ENCODE peak calls at places on chromosome 14, in nine cellular contexts. One of them, this sample, is unnamed.

GRCh38 chr14:32896979-32897723 is 41.5 kb upstream of the NPAS3 start:
- DNase-seq in progenitor cell of endocrine pancreas: no peak
- DNase-seq in H9: no peak
- DNase-seq in glutamatergic neuron: no peak
- DNase-seq in WTC11: no peak
- DNase-seq in AG09309: peak
- DNase-seq in tibial artery: no peak
- DNase-seq in lung: no peak
- DNase-seq in fibroblast of lung: peak
- DNase-seq in this sample: no peak

GRCh38 chr14:73815849-73816816 is 35.5 kb upstream of the PTGR2 start:
- DNase-seq in progenitor cell of endocrine pancreas: no peak
- DNase-seq in H9: no peak
- DNase-seq in glutamatergic neuron: no peak
- DNase-seq in WTC11: no peak
- DNase-seq in AG09309: no peak
- DNase-seq in tibial artery: no peak
- DNase-seq in lung: no peak
- DNase-seq in fibroblast of lung: peak
- DNase-seq in this sample: no peak

GRCh38 chr14:101360045-101360931 is 201.0 kb upstream of the DIO3 start:
- DNase-seq in progenitor cell of endocrine pancreas: no peak
- DNase-seq in H9: no peak
- DNase-seq in glutamatergic neuron: no peak
- DNase-seq in WTC11: no peak
- DNase-seq in AG09309: no peak
- DNase-seq in tibial artery: peak
- DNase-seq in lung: no peak
- DNase-seq in fibroblast of lung: peak
- DNase-seq in this sample: no peak

GRCh38 chr14:102445641-102446040 is 63.9 kb downstream of the ANKRD9 start:
- DNase-seq in progenitor cell of endocrine pancreas: no peak
- DNase-seq in H9: no peak
- DNase-seq in glutamatergic neuron: no peak
- DNase-seq in WTC11: no peak
- DNase-seq in AG09309: no peak
- DNase-seq in tibial artery: no peak
- DNase-seq in lung: no peak
- DNase-seq in fibroblast of lung: no peak
- DNase-seq in this sample: no peak

GRCh38 chr14:92362781-92363235 is 39.8 kb downstream of the SLC24A4 start:
- DNase-seq in progenitor cell of endocrine pancreas: no peak
- DNase-seq in H9: peak
- DNase-seq in glutamatergic neuron: no peak
- DNase-seq in WTC11: no peak
- DNase-seq in AG09309: peak
- DNase-seq in tibial artery: peak
- DNase-seq in lung: no peak
- DNase-seq in fibroblast of lung: no peak
- DNase-seq in this sample: no peak

GRCh38 chr14:100523536-100524025 is 63.6 kb downstream of the BEGAIN start:
- DNase-seq in progenitor cell of endocrine pancreas: no peak
- DNase-seq in H9: peak
- DNase-seq in glutamatergic neuron: no peak
- DNase-seq in WTC11: peak
- DNase-seq in AG09309: no peak
- DNase-seq in tibial artery: no peak
- DNase-seq in lung: no peak
- DNase-seq in fibroblast of lung: no peak
- DNase-seq in this sample: no peak

GRCh38 chr14:24481622-24482324 is 26.3 kb downstream of the CMA1 start:
- DNase-seq in progenitor cell of endocrine pancreas: peak
- DNase-seq in H9: peak
- DNase-seq in glutamatergic neuron: peak
- DNase-seq in WTC11: peak
- DNase-seq in AG09309: no peak
- DNase-seq in tibial artery: no peak
- DNase-seq in lung: peak
- DNase-seq in fibroblast of lung: no peak
- DNase-seq in this sample: peak

GRCh38 chr14:103281496-103282231 is 52.4 kb upstream of the EIF5 start:
- DNase-seq in progenitor cell of endocrine pancreas: no peak
- DNase-seq in H9: peak
- DNase-seq in glutamatergic neuron: peak
- DNase-seq in WTC11: peak
- DNase-seq in AG09309: peak
- DNase-seq in tibial artery: no peak
- DNase-seq in lung: no peak
- DNase-seq in fibroblast of lung: peak
- DNase-seq in this sample: no peak

GRCh38 chr14:33714527-33715222 is 236.2 kb downstream of the EGLN3 start:
- DNase-seq in progenitor cell of endocrine pancreas: no peak
- DNase-seq in H9: no peak
- DNase-seq in glutamatergic neuron: no peak
- DNase-seq in WTC11: no peak
- DNase-seq in AG09309: no peak
- DNase-seq in tibial artery: no peak
- DNase-seq in lung: no peak
- DNase-seq in fibroblast of lung: peak
- DNase-seq in this sample: no peak

GRCh38 chr14:54788701-54789100 is 113.9 kb downstream of the GCH1 start:
- DNase-seq in progenitor cell of endocrine pancreas: no peak
- DNase-seq in H9: no peak
- DNase-seq in glutamatergic neuron: no peak
- DNase-seq in WTC11: no peak
- DNase-seq in AG09309: no peak
- DNase-seq in tibial artery: no peak
- DNase-seq in lung: no peak
- DNase-seq in fibroblast of lung: no peak
- DNase-seq in this sample: no peak

GRCh38 chr14:89284368-89285058 is 132.5 kb downstream of the FOXN3 start:
- DNase-seq in progenitor cell of endocrine pancreas: no peak
- DNase-seq in H9: no peak
- DNase-seq in glutamatergic neuron: peak
- DNase-seq in WTC11: no peak
- DNase-seq in AG09309: peak
- DNase-seq in tibial artery: no peak
- DNase-seq in lung: no peak
- DNase-seq in fibroblast of lung: peak
- DNase-seq in this sample: no peak

GRCh38 chr14:65277027-65277426 is 135.5 kb upstream of the FUT8 start:
- DNase-seq in progenitor cell of endocrine pancreas: no peak
- DNase-seq in H9: no peak
- DNase-seq in glutamatergic neuron: no peak
- DNase-seq in WTC11: no peak
- DNase-seq in AG09309: no peak
- DNase-seq in tibial artery: no peak
- DNase-seq in lung: no peak
- DNase-seq in fibroblast of lung: peak
- DNase-seq in this sample: no peak

GRCh38 chr14:101499080-101499479 is 62.2 kb upstream of the DIO3 start:
- DNase-seq in progenitor cell of endocrine pancreas: no peak
- DNase-seq in H9: peak
- DNase-seq in glutamatergic neuron: peak
- DNase-seq in WTC11: no peak
- DNase-seq in AG09309: no peak
- DNase-seq in tibial artery: peak
- DNase-seq in lung: no peak
- DNase-seq in fibroblast of lung: no peak
- DNase-seq in this sample: no peak

GRCh38 chr14:96168581-96168980 is 36.1 kb upstream of the BDKRB2 start:
- DNase-seq in progenitor cell of endocrine pancreas: no peak
- DNase-seq in H9: peak
- DNase-seq in glutamatergic neuron: no peak
- DNase-seq in WTC11: no peak
- DNase-seq in AG09309: no peak
- DNase-seq in tibial artery: no peak
- DNase-seq in lung: no peak
- DNase-seq in fibroblast of lung: no peak
- DNase-seq in this sample: no peak

GRCh38 chr14:73264896-73265720 is 27.8 kb downstream of the PAPLN start:
- DNase-seq in progenitor cell of endocrine pancreas: no peak
- DNase-seq in H9: no peak
- DNase-seq in glutamatergic neuron: no peak
- DNase-seq in WTC11: no peak
- DNase-seq in AG09309: no peak
- DNase-seq in tibial artery: no peak
- DNase-seq in lung: no peak
- DNase-seq in fibroblast of lung: no peak
- DNase-seq in this sample: no peak

GRCh38 chr14:56280843-56281242 is 162.6 kb downstream of the PELI2 start:
- DNase-seq in progenitor cell of endocrine pancreas: no peak
- DNase-seq in H9: no peak
- DNase-seq in glutamatergic neuron: no peak
- DNase-seq in WTC11: no peak
- DNase-seq in AG09309: no peak
- DNase-seq in tibial artery: no peak
- DNase-seq in lung: no peak
- DNase-seq in fibroblast of lung: peak
- DNase-seq in this sample: no peak
- TF ChIP-seq CTCF in progenitor cell of endocrine pancreas: peak
- TF ChIP-seq CTCF in H9: peak
- TF ChIP-seq CTCF in glutamatergic neuron: peak
- TF ChIP-seq CTCF in WTC11: no peak
- TF ChIP-seq CTCF in AG09309: no peak
- TF ChIP-seq CTCF in tibial artery: no peak
- TF ChIP-seq CTCF in lung: no peak
- TF ChIP-seq CTCF in fibroblast of lung: peak
- TF ChIP-seq CTCF in this sample: no peak

GRCh38 chr14:82112210-82112839 is 578.7 kb upstream of the SEL1L start:
- DNase-seq in progenitor cell of endocrine pancreas: no peak
- DNase-seq in H9: no peak
- DNase-seq in glutamatergic neuron: no peak
- DNase-seq in WTC11: no peak
- DNase-seq in AG09309: no peak
- DNase-seq in tibial artery: no peak
- DNase-seq in lung: no peak
- DNase-seq in fibroblast of lung: no peak
- DNase-seq in this sample: no peak

GRCh38 chr14:82113007-82113406 is 579.4 kb upstream of the SEL1L start:
- DNase-seq in progenitor cell of endocrine pancreas: no peak
- DNase-seq in H9: no peak
- DNase-seq in glutamatergic neuron: no peak
- DNase-seq in WTC11: no peak
- DNase-seq in AG09309: no peak
- DNase-seq in tibial artery: no peak
- DNase-seq in lung: no peak
- DNase-seq in fibroblast of lung: no peak
- DNase-seq in this sample: no peak

GRCh38 chr14:82113710-82114109 is 580.1 kb upstream of the SEL1L start:
- DNase-seq in progenitor cell of endocrine pancreas: no peak
- DNase-seq in H9: no peak
- DNase-seq in glutamatergic neuron: no peak
- DNase-seq in WTC11: no peak
- DNase-seq in AG09309: no peak
- DNase-seq in tibial artery: no peak
- DNase-seq in lung: no peak
- DNase-seq in fibroblast of lung: no peak
- DNase-seq in this sample: no peak
- TF ChIP-seq CTCF in progenitor cell of endocrine pancreas: peak
- TF ChIP-seq CTCF in H9: peak
- TF ChIP-seq CTCF in glutamatergic neuron: no peak
- TF ChIP-seq CTCF in WTC11: no peak
- TF ChIP-seq CTCF in AG09309: no peak
- TF ChIP-seq CTCF in tibial artery: peak
- TF ChIP-seq CTCF in lung: no peak
- TF ChIP-seq CTCF in fibroblast of lung: no peak
- TF ChIP-seq CTCF in this sample: no peak

DNA sequence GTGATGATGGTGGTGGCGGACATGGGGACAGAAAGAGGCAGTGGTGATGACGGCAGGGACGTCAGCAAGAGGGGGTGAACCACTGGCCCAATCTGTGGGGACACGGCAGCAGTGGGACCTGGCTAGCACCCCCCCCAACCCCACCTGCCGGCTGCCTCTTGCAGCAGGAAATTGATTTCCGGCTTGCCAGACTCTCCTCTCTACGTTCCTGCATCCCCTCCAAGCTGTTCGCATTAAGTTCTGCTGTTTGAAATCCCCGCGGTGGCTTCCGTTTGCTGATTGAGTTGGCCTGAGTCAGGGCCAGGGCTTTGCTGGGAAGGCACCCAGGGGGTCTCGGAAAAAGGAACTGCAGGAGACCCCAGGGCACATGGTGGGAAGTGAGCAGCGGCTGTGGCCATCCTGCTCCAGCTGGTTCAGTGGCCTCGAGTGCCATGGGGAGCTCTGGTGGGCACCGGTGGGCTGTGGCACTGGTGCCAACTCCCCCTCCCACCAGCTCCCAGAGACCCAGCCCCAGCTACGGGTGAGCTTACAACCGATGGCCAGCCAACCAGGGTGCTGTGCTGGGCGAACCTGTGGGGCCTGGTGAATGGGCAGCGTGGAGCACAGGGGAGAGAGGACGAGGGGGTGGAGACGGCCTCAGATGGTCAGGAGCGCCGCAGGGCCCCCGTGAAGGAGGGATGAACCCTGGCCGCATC is 14.6 kb upstream of the NUDT14 start:
- DNase-seq in progenitor cell of endocrine pancreas: no peak
- DNase-seq in H9: no peak
- DNase-seq in glutamatergic neuron: no peak
- DNase-seq in WTC11: no peak
- DNase-seq in AG09309: no peak
- DNase-seq in tibial artery: no peak
- DNase-seq in lung: no peak
- DNase-seq in fibroblast of lung: no peak
- DNase-seq in this sample: peak
- TF ChIP-seq CTCF in progenitor cell of endocrine pancreas: no peak
- TF ChIP-seq CTCF in H9: no peak
- TF ChIP-seq CTCF in glutamatergic neuron: no peak
- TF ChIP-seq CTCF in WTC11: no peak
- TF ChIP-seq CTCF in AG09309: no peak
- TF ChIP-seq CTCF in tibial artery: no peak
- TF ChIP-seq CTCF in lung: no peak
- TF ChIP-seq CTCF in fibroblast of lung: no peak
- TF ChIP-seq CTCF in this sample: no peak

GRCh38 chr14:76101384-76101783 is 50.3 kb upstream of the GPATCH2L start:
- DNase-seq in progenitor cell of endocrine pancreas: no peak
- DNase-seq in H9: no peak
- DNase-seq in glutamatergic neuron: no peak
- DNase-seq in WTC11: no peak
- DNase-seq in AG09309: no peak
- DNase-seq in tibial artery: no peak
- DNase-seq in lung: no peak
- DNase-seq in fibroblast of lung: peak
- DNase-seq in this sample: no peak

GRCh38 chr14:76104802-76105355 is 46.8 kb upstream of the GPATCH2L start:
- DNase-seq in progenitor cell of endocrine pancreas: no peak
- DNase-seq in H9: no peak
- DNase-seq in glutamatergic neuron: peak
- DNase-seq in WTC11: no peak
- DNase-seq in AG09309: no peak
- DNase-seq in tibial artery: no peak
- DNase-seq in lung: no peak
- DNase-seq in fibroblast of lung: no peak
- DNase-seq in this sample: no peak

GRCh38 chr14:76098916-76099675 is 52.6 kb upstream of the GPATCH2L start:
- DNase-seq in progenitor cell of endocrine pancreas: no peak
- DNase-seq in H9: no peak
- DNase-seq in glutamatergic neuron: no peak
- DNase-seq in WTC11: no peak
- DNase-seq in AG09309: no peak
- DNase-seq in tibial artery: no peak
- DNase-seq in lung: no peak
- DNase-seq in fibroblast of lung: no peak
- DNase-seq in this sample: no peak

GRCh38 chr14:76098047-76098446 is 53.7 kb upstream of the GPATCH2L start:
- DNase-seq in progenitor cell of endocrine pancreas: no peak
- DNase-seq in H9: no peak
- DNase-seq in glutamatergic neuron: no peak
- DNase-seq in WTC11: no peak
- DNase-seq in AG09309: no peak
- DNase-seq in tibial artery: no peak
- DNase-seq in lung: no peak
- DNase-seq in fibroblast of lung: no peak
- DNase-seq in this sample: no peak

GRCh38 chr14:76101980-76102379 is 49.7 kb upstream of the GPATCH2L start:
- DNase-seq in progenitor cell of endocrine pancreas: no peak
- DNase-seq in H9: no peak
- DNase-seq in glutamatergic neuron: no peak
- DNase-seq in WTC11: no peak
- DNase-seq in AG09309: no peak
- DNase-seq in tibial artery: no peak
- DNase-seq in lung: no peak
- DNase-seq in fibroblast of lung: no peak
- DNase-seq in this sample: no peak
- TF ChIP-seq CTCF in progenitor cell of endocrine pancreas: no peak
- TF ChIP-seq CTCF in H9: no peak
- TF ChIP-seq CTCF in glutamatergic neuron: no peak
- TF ChIP-seq CTCF in WTC11: no peak
- TF ChIP-seq CTCF in AG09309: no peak
- TF ChIP-seq CTCF in tibial artery: no peak
- TF ChIP-seq CTCF in lung: no peak
- TF ChIP-seq CTCF in fibroblast of lung: no peak
- TF ChIP-seq CTCF in this sample: no peak